ENCODE peak calls at places on chromosomes 3 and 15, in four cellular contexts. T is AML-193, E is AG10803, P is fibroblast of lung. I is an unnamed sample.

GRCh38 chr3:124826703-124827102 is 60.5 kb downstream of the ITGB5 start:
- DNase-seq in E (peak; percentile 87), P (peak; percentile 94), T (no peak), I (no peak)

GRCh38 chr15:89423981-89424380 is 72.4 kb downstream of the RHCG start:
- DNase-seq in P (no peak), T (no peak), E (no peak), I (no peak)

GRCh38 chr15:40340740-40341400 is at the start of gene CCDC9B:
- DNase-seq in E (peak; percentile 90), P (peak; percentile 91), T (peak; percentile 78), I (peak; percentile 95)

GRCh38 chr3:100740207-100740606 is 30.9 kb downstream of the TFG start:
- DNase-seq in E (no peak), P (no peak), T (no peak), I (no peak)

GRCh38 chr15:47987908-47988532 is 132.8 kb upstream of the SLC24A5 start:
- DNase-seq in E (peak; percentile 66), T (peak; percentile 62), P (peak; percentile 85), I (no peak)

GRCh38 chr3:17304969-17305368 is 420.2 kb downstream of the PLCL2 start:
- DNase-seq in E (no peak), T (no peak), P (no peak), I (no peak)

GRCh38 chr3:177050466-177051237 is 146.6 kb downstream of the TBL1XR1 start:
- DNase-seq in E (peak; percentile 50), P (peak; percentile 79), T (peak; percentile 40), I (no peak)

GRCh38 chr15:78740904-78741274 is 70.4 kb downstream of the ADAMTS7 start:
- DNase-seq in E (no peak), T (no peak), P (no peak), I (no peak)

GRCh38 chr3:187836848-187837770 is 91.8 kb upstream of the BCL6 start:
- DNase-seq in T (no peak), P (no peak), E (peak; percentile 40), I (no peak)

GRCh38 chr15:48966595-48967301 is 3.0 kb upstream of the SHC4 start:
- DNase-seq in E (peak; percentile 60), P (peak; percentile 64), T (peak; percentile 51), I (no peak)

GRCh38 chr15:63600001-63600645 is 2.9 kb downstream of the FBXL22 start:
- DNase-seq in P (no peak), E (no peak), T (no peak), I (no peak)

GRCh38 chr3:66099541-66100065 is 60.9 kb upstream of the MAGI1 start:
- DNase-seq in T (no peak), E (no peak), P (no peak), I (no peak)

GRCh38 chr15:36671017-36671416 is 91.6 kb downstream of the CDIN1 start:
- DNase-seq in E (no peak), P (no peak), T (no peak), I (no peak)

GRCh38 chr3:184241447-184242296 is 7.1 kb downstream of the ALG3 start:
- DNase-seq in P (peak; percentile 30), T (no peak), E (no peak), I (peak; percentile 85)

GRCh38 chr15:88647362-88648105 is 8.7 kb downstream of the ISG20 start:
- DNase-seq in T (no peak), E (no peak), P (no peak), I (no peak)

GRCh38 chr15:30922469-30923311 is 19.0 kb downstream of the FAN1 start:
- DNase-seq in E (peak; percentile 53), T (no peak), P (no peak), I (no peak)

I was measured in upper lobe of right lung.